ENCODE peak calls at places on chromosome 18, in nine cellular contexts. O is hippocampal formation, M is substantia nigra, V is NCI-H1105, B is astrocyte of the spinal cord, T is thyroid gland, N is sciatic nerve, X is HAP-1, G is NCI-H2081 treated with DMSO at 0.1 percent for 48 hours. Z is an unnamed sample.

GRCh38 chr18:57816208-57816999 is 13.3 kb upstream of the ATP8B1 start:
- DNase-seq in M (no peak), T (no peak), N (no peak), B (no peak), V (no peak), G (no peak), X (no peak), O (no peak), Z (no peak)

GRCh38 chr18:40987581-40987980 is 967.5 kb upstream of the PIK3C3 start:
- DNase-seq in X (no peak), M (no peak), O (no peak), N (no peak), B (no peak), T (no peak), G (no peak), V (no peak), Z (no peak)

GRCh38 chr18:49880656-49881055 is 67.3 kb upstream of the ACAA2 start:
- DNase-seq in V (no peak), G (no peak), T (peak; percentile 45), X (no peak), B (no peak), O (no peak), N (no peak), M (no peak), Z (no peak)

GRCh38 chr18:47075098-47075883 is 39.9 kb upstream of the ELOA2 start:
- DNase-seq in O (no peak), G (no peak), T (no peak), V (no peak), N (no peak), M (no peak), X (no peak), B (peak; percentile 8), Z (no peak)

GRCh38 chr18:25230658-25231326 is 121.2 kb downstream of the ZNF521 start:
- DNase-seq in G (no peak), T (peak; percentile 70), V (no peak), X (no peak), M (peak; percentile 82), N (peak; percentile 82), B (peak; percentile 88), O (peak; percentile 85), Z (peak; percentile 79)

GRCh38 chr18:67199993-67200617 is 316.4 kb downstream of the DSEL start:
- DNase-seq in T (no peak), O (peak; percentile 79), N (no peak), G (peak; percentile 72), B (peak; percentile 73), V (peak; percentile 41), M (no peak), X (peak; percentile 66), Z (no peak)

GRCh38 chr18:3995476-3996102 is 459.5 kb downstream of the DLGAP1 start:
- DNase-seq in X (peak; percentile 36), O (peak; percentile 63), V (peak; percentile 7), M (peak; percentile 37), B (peak; percentile 79), T (peak; percentile 58), G (no peak), N (peak; percentile 63), Z (peak; percentile 44)

GRCh38 chr18:49878567-49878966 is 65.2 kb upstream of the ACAA2 start:
- DNase-seq in O (no peak), X (no peak), B (no peak), V (no peak), T (no peak), G (no peak), M (no peak), N (no peak), Z (no peak)

GRCh38 chr18:76565238-76566173 is 70.5 kb upstream of the ZNF516 start:
- DNase-seq in T (peak; percentile 84), B (peak; percentile 92), M (peak; percentile 13), N (peak; percentile 82), G (no peak), X (peak; percentile 92), V (peak; percentile 44), O (no peak), Z (peak; percentile 76)

GRCh38 chr18:24014986-24015896 is 687 bp downstream of the TTC39C start:
- DNase-seq in X (peak; percentile 40), O (no peak), B (peak; percentile 44), G (no peak), V (peak; percentile 22), N (peak; percentile 71), M (peak; percentile 41), T (peak; percentile 61), Z (peak; percentile 40)

GRCh38 chr18:36450264-36450663 is 152.8 kb downstream of the FHOD3 start:
- DNase-seq in X (no peak), N (no peak), T (no peak), M (no peak), B (no peak), V (no peak), G (no peak), O (no peak), Z (no peak)

GRCh38 chr18:8943900-8944870 is 158.3 kb upstream of the NDUFV2 start:
- DNase-seq in G (no peak), B (peak; percentile 77), X (no peak), V (no peak), O (no peak), M (no peak), T (no peak), N (no peak), Z (no peak)

GRCh38 chr18:59823611-59824195 is 76.1 kb upstream of the PMAIP1 start:
- DNase-seq in M (peak; percentile 34), T (peak; percentile 79), B (peak; percentile 81), X (peak; percentile 40), G (no peak), O (peak; percentile 67), V (peak; percentile 82), N (peak; percentile 83), Z (peak; percentile 65)

GRCh38 chr18:78612318-78612717 is 367.3 kb upstream of the SALL3 start:
- DNase-seq in V (no peak), X (no peak), M (no peak), N (no peak), T (no peak), B (no peak), G (no peak), O (no peak), Z (no peak)

Z was measured in prostate gland.